ENCODE peak calls at places on chromosomes 2 and 18, in four cellular contexts. C is activated CD8-positive, alpha-beta memory T cell treated with anti-CD3 and anti-CD28 coated beads for 24 hours; N is activated CD4-positive, CD25-positive, alpha-beta regulatory T cell; O is activated T-helper 1 cell treated with anti-CD3 and anti-CD28 coated beads, Interleukin-12 subunit alpha, Interleukin-12 subunit beta, Interleukin-2, Interleukin-4 antibody, amounts not matched to agents 30 ng/mL and 10 ng/mL and 1 ng/mL, durations not matched to agents 14 hours and 24 hours and 36 hours. S is an unnamed sample.

GRCh38 chr2:71671203-71671602 is 217.8 kb downstream of the DYSF start:
- DNase-seq in O (no peak), C (no peak), N (no peak), S (no peak)

GRCh38 chr2:101818531-101819451 is 121.3 kb downstream of the MAP4K4 start:
- DNase-seq in N (no peak), C (no peak), O (no peak), S (no peak)

GRCh38 chr2:132400169-132400900 is 16.3 kb upstream of the GPR39 start:
- DNase-seq in N (no peak), O (no peak), C (no peak), S (no peak)

GRCh38 chr2:52260904-52261303 is 1229.0 kb upstream of the NRXN1 start:
- DNase-seq in C (no peak), O (no peak), N (no peak), S (no peak)

GRCh38 chr18:42341423-42341822 is 386.4 kb downstream of the PIK3C3 start:
- DNase-seq in C (no peak), O (no peak), N (no peak), S (no peak)

GRCh38 chr18:48994044-48994651 is 43.4 kb upstream of the SMAD7 start:
- DNase-seq in C (no peak), N (no peak), O (no peak), S (no peak)

GRCh38 chr2:231925303-231926179 is 655 bp downstream of the NPPC start:
- DNase-seq in C (peak; percentile 91), O (peak; percentile 54), N (peak; percentile 72), S (peak; percentile 45)

GRCh38 chr2:28381225-28382180 is 11.2 kb upstream of the FOSL2 start:
- DNase-seq in C (no peak), O (no peak), N (no peak), S (no peak)

GRCh38 chr2:181790716-181791649 is 100.5 kb upstream of the ITPRID2 start:
- DNase-seq in O (peak; percentile 3), C (no peak), N (no peak), S (no peak)

GRCh38 chr2:181916726-181917377 is 25.3 kb downstream of the ITPRID2 start:
- DNase-seq in O (no peak), N (no peak), C (no peak), S (no peak)

GRCh38 chr18:6146309-6146661 is 251.0 kb upstream of the TMEM200C start:
- DNase-seq in N (no peak), C (no peak), O (no peak), S (no peak)

GRCh38 chr2:238777369-238778067 is 70.4 kb upstream of the TWIST2 start:
- DNase-seq in N (no peak), O (no peak), C (no peak), S (no peak)

GRCh38 chr2:156647377-156648010 is 211.3 kb downstream of the GPD2 start:
- DNase-seq in C (no peak), N (no peak), O (no peak), S (no peak)

GRCh38 chr2:71727562-71727961 is 274.2 kb downstream of the DYSF start:
- DNase-seq in O (no peak), C (no peak), N (no peak), S (no peak)

GRCh38 chr2:171595456-171595855 is 73.2 kb downstream of the CYBRD1 start:
- DNase-seq in N (no peak), O (no peak), C (no peak), S (no peak)

GRCh38 chr18:57113783-57114465 is 33.0 kb upstream of the BOD1L2 start:
- DNase-seq in O (no peak), N (no peak), C (no peak), S (no peak)

GRCh38 chr2:207142461-207142860 is 23.3 kb downstream of the KLF7 start:
- DNase-seq in O (no peak), N (no peak), C (no peak), S (no peak)

GRCh38 chr2:49972699-49973098 is 818.4 kb upstream of the FSHR start:
- DNase-seq in N (no peak), O (no peak), C (no peak), S (no peak)

GRCh38 chr18:34707670-34708069 is 2.4 kb upstream of the DTNA start:
- DNase-seq in N (no peak), C (no peak), O (no peak), S (no peak)

GRCh38 chr2:69113627-69114026 is 100.6 kb downstream of the ANTXR1 start:
- DNase-seq in C (no peak), N (no peak), O (no peak), S (no peak)

GRCh38 chr18:25349926-25350560 is 1.9 kb downstream of the ZNF521 start:
- DNase-seq in O (no peak), N (no peak), C (no peak), S (no peak)

GRCh38 chr2:1887915-1888314 is 143.6 kb upstream of the PXDN start:
- DNase-seq in N (no peak), O (no peak), C (no peak), S (no peak)

GRCh38 chr18:62248313-62248712 is 61.3 kb downstream of the RELCH start:
- DNase-seq in O (no peak), C (no peak), N (no peak), S (no peak)

GRCh38 chr2:118246726-118247125 is 158.5 kb downstream of the INSIG2 start:
- DNase-seq in C (no peak), O (no peak), N (no peak), S (no peak)

GRCh38 chr2:224086226-224086911 is 47.3 kb upstream of the SERPINE2 start:
- DNase-seq in N (no peak), C (no peak), O (no peak), S (no peak)

GRCh38 chr2:127355407-127356008 is 32.3 kb downstream of the MAP3K2 start:
- DNase-seq in N (no peak), O (peak; percentile 22), C (no peak), S (no peak)

GRCh38 chr2:28269019-28269784 is 123.5 kb upstream of the FOSL2 start:
- DNase-seq in C (no peak), N (no peak), O (no peak), S (no peak)

GRCh38 chr2:138503087-138503442 is 1.5 kb downstream of the SPOPL start:
- DNase-seq in N (no peak), C (no peak), O (no peak), S (no peak)

GRCh38 chr2:215692387-215693079 is 256.7 kb upstream of the FN1 start:
- DNase-seq in C (no peak), N (no peak), O (no peak), S (no peak)

GRCh38 chr2:106193491-106193976 is 567 bp downstream of the UXS1 start:
- DNase-seq in C (peak; percentile 75), N (no peak), O (peak; percentile 16), S (peak; percentile 20)

GRCh38 chr2:236562434-236562833 is 7.2 kb upstream of the ACKR3 start:
- DNase-seq in N (no peak), C (no peak), O (no peak), S (no peak)

GRCh38 chr2:37625156-37625555 is 46.3 kb downstream of the CDC42EP3 start:
- DNase-seq in N (no peak), C (no peak), O (no peak), S (no peak)

GRCh38 chr2:181058378-181059269 is 78.2 kb downstream of the UBE2E3 start:
- DNase-seq in N (no peak), O (no peak), C (no peak), S (peak; percentile 17)

GRCh38 chr2:43068053-43068471 is 158.3 kb downstream of the ZFP36L2 start:
- DNase-seq in O (no peak), N (no peak), C (no peak), S (no peak)

GRCh38 chr18:48408111-48408726 is 964 bp downstream of the ZBTB7C start:
- DNase-seq in N (no peak), C (no peak), O (no peak), S (no peak)

GRCh38 chr18:44654555-44654954 is 26.1 kb upstream of the SETBP1 start:
- DNase-seq in O (no peak), N (no peak), C (no peak), S (no peak)

GRCh38 chr2:127200962-127201361 is 19.1 kb downstream of the CYP27C1 start:
- DNase-seq in C (peak; percentile 40), O (no peak), N (no peak), S (no peak)

GRCh38 chr2:71277536-71278103 is 50.7 kb upstream of the PAIP2B start:
- DNase-seq in N (no peak), C (peak; percentile 61), O (no peak), S (no peak)